ENCODE peak calls at places on chromosomes 4 and X, in nine cellular contexts. A is heart left ventricle; T is keratinocyte; Z is tibial artery; K is neural progenitor cell; J is CD8-positive, alpha-beta T cell; I is SJSA1; R is upper lobe of left lung; D is esophagus squamous epithelium. P is an unnamed sample.

GRCh38 chr4:84420608-84421007 is 78.5 kb downstream of the NKX6-1 start:
- DNase-seq in A (no peak), T (no peak), Z (no peak), K (no peak), J (no peak), I (no peak), R (no peak), D (no peak), P (no peak)

GRCh38 chr4:56728512-56728911 is 47.4 kb upstream of the HOPX start:
- DNase-seq in A (peak), T (no peak), Z (peak), K (no peak), J (no peak), I (peak), R (no peak), D (no peak), P (peak)

GRCh38 chrX:131704136-131704695 is 160.3 kb downstream of the OR13H1 start:
- DNase-seq in A (no peak), T (no peak), Z (no peak), K (no peak), J (no peak), I (peak), R (no peak), D (peak), P (no peak)

GRCh38 chrX:39941332-39941920 is 156.3 kb downstream of the BCOR start:
- DNase-seq in A (no peak), T (no peak), Z (no peak), K (peak), J (no peak), I (peak), R (no peak), D (no peak), P (no peak)

GRCh38 chr4:23857353-23857752 is 32.5 kb downstream of the PPARGC1A start:
- DNase-seq in A (no peak), T (no peak), Z (no peak), K (no peak), J (no peak), I (no peak), R (no peak), D (no peak), P (no peak)

GRCh38 chrX:40099046-40099968 is 1.5 kb upstream of the BCOR start:
- DNase-seq in A (peak), T (no peak), Z (no peak), K (peak), J (peak), I (peak), R (peak), D (no peak), P (no peak)

GRCh38 chr4:151799417-151800030 is 38.7 kb upstream of the GATB start:
- DNase-seq in A (no peak), T (no peak), Z (no peak), K (no peak), J (no peak), I (no peak), R (no peak), D (no peak), P (no peak)

GRCh38 chr4:185421366-185422124 is 4.2 kb downstream of the UFSP2 start:
- DNase-seq in A (no peak), T (no peak), Z (no peak), K (no peak), J (no peak), I (peak), R (no peak), D (no peak), P (no peak)

GRCh38 chr4:126533176-126533575 is 1099.6 kb upstream of the INTU start:
- DNase-seq in A (no peak), T (no peak), Z (no peak), K (peak), J (no peak), I (no peak), R (no peak), D (no peak), P (no peak)

GRCh38 chr4:185086053-185086452 is 57.0 kb upstream of the SLC25A4 start:
- DNase-seq in A (no peak), T (no peak), Z (no peak), K (peak), J (no peak), I (no peak), R (peak), D (no peak), P (no peak)

GRCh38 chr4:6278801-6279197 is 9.1 kb downstream of the WFS1 start:
- DNase-seq in A (peak), T (no peak), Z (peak), K (no peak), J (no peak), I (no peak), R (peak), D (no peak), P (no peak)

GRCh38 chr4:81351653-81352455 is 119.9 kb downstream of the RASGEF1B start:
- DNase-seq in A (peak), T (peak), Z (peak), K (peak), J (peak), I (peak), R (no peak), D (no peak), P (peak)

GRCh38 chr4:165106518-165106917 is 6.1 kb downstream of the TMEM192 start:
- DNase-seq in A (no peak), T (no peak), Z (no peak), K (no peak), J (no peak), I (no peak), R (no peak), D (no peak), P (no peak)

DNA sequence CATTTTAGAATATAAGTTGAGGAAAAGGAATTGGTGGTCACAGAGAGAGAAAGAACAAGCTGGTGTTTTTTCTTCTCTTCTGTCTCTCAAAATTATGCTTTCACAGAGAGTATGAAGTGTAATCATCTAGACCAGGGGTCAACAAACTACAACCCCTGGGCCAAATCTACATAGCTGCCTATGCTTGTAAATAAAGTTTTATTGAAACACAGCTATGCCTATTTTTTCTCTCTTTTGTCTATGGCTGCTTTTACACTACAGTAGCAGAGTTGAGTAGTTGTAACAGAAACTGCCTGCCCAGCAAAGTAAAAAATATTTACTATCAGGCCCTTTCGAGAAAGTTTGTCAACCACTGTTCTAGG is 6.7 kb upstream of the FAM9C start:
- DNase-seq in A (no peak), T (no peak), Z (no peak), K (no peak), J (no peak), I (no peak), R (no peak), D (no peak), P (no peak)
- H3K27ac ChIP-seq in A (no peak), T (no peak), Z (no peak), K (no peak), J (peak), I (no peak), R (peak), D (peak), P (peak)

DNA sequence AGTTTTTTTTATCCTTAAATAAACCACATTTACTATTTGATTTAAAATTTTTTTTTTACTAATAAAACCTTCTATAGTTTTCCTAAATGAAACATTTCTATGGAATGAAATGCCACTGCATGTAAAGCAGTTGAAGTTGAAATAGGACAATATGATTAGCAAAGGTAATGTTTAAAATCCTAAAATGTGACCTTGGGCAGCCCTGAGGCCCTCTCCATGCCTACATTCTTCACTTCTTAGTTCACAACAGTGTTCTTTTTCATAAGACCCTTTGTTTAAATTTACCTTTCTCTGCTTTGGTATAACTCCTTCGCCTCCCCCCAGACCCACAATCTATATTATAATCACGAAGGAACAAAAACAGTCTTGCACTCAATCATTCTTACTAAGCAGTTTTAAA is 124.4 kb upstream of the NAP1L5 start:
- DNase-seq in A (no peak), T (no peak), Z (no peak), K (no peak), J (no peak), I (no peak), R (no peak), D (no peak), P (no peak)
- H3K4me3 ChIP-seq in A (peak), T (no peak), Z (peak), K (peak), J (no peak), I (no peak), R (peak), D (no peak), P (peak)

GRCh38 chr4:186599483-186599882 is 44.1 kb upstream of the MTNR1A start:
- DNase-seq in A (no peak), T (no peak), Z (no peak), K (no peak), J (no peak), I (no peak), R (peak), D (no peak), P (no peak)

GRCh38 chr4:186596346-186596745 is 41.0 kb upstream of the MTNR1A start:
- DNase-seq in A (no peak), T (no peak), Z (no peak), K (no peak), J (no peak), I (no peak), R (no peak), D (no peak), P (no peak)

GRCh38 chr4:186593587-186593973 is 38.2 kb upstream of the MTNR1A start:
- DNase-seq in A (no peak), T (no peak), Z (no peak), K (no peak), J (no peak), I (no peak), R (no peak), D (no peak), P (no peak)

GRCh38 chr4:186598686-186599085 is 43.3 kb upstream of the MTNR1A start:
- DNase-seq in A (no peak), T (no peak), Z (no peak), K (no peak), J (no peak), I (no peak), R (no peak), D (no peak), P (no peak)

DNA sequence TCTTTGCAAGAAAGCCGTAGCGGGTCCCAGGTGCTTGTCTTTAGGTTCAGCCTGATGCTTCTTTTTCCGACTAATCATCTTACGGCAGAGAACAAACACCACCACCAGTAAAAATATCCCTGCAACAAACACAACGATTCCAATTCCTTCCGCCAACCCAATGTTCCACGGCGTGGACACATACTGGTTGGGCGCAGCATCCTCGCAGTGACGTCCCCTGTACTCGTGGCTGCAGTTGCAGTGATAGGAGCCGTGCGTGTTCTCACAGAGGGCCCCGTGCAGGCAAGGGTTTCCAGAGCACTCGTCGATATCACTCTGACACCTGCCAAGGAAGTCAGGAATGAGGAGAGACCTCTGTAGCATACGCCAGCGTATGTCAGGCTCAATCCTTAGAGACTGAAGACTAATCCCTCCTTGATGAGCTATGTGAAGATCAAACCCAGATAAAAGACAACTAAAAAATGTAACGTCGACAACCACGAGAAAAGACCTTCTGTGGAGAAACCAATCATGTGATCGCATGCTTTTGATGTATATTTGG is 41.6 kb upstream of the MTNR1A start:
- DNase-seq in A (no peak), T (no peak), Z (no peak), K (no peak), J (no peak), I (no peak), R (no peak), D (no peak), P (no peak)
- H3K27ac ChIP-seq in A (no peak), T (no peak), Z (no peak), K (no peak), J (no peak), I (no peak), R (no peak), D (no peak), P (no peak)

GRCh38 chr4:15906024-15906443 is 32.5 kb downstream of the FGFBP1 start:
- DNase-seq in A (peak), T (peak), Z (no peak), K (peak), J (no peak), I (no peak), R (peak), D (no peak), P (no peak)
- H3K4me3 ChIP-seq in A (no peak), T (no peak), Z (no peak), K (peak), J (no peak), I (no peak), R (no peak), D (no peak), P (no peak)

GRCh38 chr4:76926841-76927240 is 22.7 kb upstream of the SEPTIN11 start:
- DNase-seq in A (no peak), T (no peak), Z (no peak), K (no peak), J (no peak), I (no peak), R (no peak), D (no peak), P (no peak)

GRCh38 chr4:76931576-76932276 is 17.8 kb upstream of the SEPTIN11 start:
- DNase-seq in A (no peak), T (no peak), Z (no peak), K (no peak), J (no peak), I (no peak), R (no peak), D (no peak), P (no peak)

DNA sequence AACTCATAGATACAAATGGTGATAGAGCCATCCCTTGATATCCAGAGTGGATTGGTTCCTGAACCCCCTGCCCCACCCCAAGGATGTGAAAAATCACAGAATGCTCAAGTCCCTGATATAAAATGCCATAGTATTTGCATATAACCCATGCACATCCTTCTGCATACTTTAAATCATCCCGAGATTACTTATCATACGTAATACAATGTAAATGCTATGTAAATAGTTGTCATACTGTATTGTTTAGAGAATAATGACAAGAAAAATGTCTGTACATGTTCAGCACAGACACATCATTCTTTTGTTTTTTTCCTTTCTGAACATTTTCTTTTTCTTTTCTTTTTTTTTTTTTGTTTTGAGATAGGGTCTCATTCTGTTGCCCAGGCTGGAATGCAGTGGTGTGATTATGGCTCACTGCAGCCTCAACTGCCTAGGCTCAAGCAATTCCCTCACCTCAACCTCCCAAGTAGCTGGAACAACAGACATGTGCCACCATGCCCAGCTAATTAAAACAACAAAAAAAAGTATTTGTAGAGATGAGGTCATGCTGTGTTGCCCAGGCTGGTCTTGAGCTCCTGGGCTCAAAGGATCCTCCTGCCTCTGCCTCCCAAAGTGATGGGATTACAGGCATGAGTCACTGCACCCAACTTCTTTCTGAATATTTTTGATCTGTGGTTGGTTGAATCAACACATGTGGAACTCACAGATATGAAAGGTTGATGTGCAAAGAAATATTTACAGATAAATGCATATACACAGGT is 18.7 kb upstream of the SEPTIN11 start:
- DNase-seq in A (no peak), T (peak), Z (no peak), K (no peak), J (no peak), I (peak), R (no peak), D (no peak), P (no peak)
- H3K27ac ChIP-seq in A (no peak), T (no peak), Z (no peak), K (no peak), J (no peak), I (peak), R (no peak), D (no peak), P (no peak)

GRCh38 chrX:103439161-103439560 is 62.8 kb downstream of the BEX3 start:
- DNase-seq in A (no peak), T (no peak), Z (no peak), K (no peak), J (no peak), I (no peak), R (no peak), D (no peak), P (no peak)
- H3K4me3 ChIP-seq in A (no peak), T (no peak), Z (no peak), K (no peak), J (no peak), I (no peak), R (no peak), D (no peak), P (no peak)

DNA sequence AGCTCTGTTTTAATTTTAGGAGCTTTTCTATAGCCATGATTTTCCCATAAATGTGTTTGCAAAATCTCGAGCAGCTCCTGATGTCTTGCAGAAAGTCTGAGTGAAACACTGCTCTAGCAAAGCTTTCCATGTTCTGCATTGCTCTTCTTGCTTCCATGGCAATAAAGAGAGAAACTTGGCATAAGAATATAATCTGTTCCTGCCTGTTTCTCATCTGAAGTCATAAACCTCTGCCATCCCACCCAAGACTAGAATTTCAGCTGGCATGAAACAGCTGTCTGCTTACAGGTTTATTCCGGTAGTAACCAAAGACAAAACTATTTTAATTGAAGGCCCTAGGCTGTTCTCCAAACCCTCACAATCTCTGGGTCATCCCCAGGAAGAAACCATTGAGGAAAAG is 254.5 kb downstream of the SPRY1 start:
- DNase-seq in A (no peak), T (no peak), Z (no peak), K (no peak), J (no peak), I (no peak), R (no peak), D (no peak), P (no peak)
- H3K27ac ChIP-seq in A (peak), T (no peak), Z (peak), K (no peak), J (no peak), I (no peak), R (no peak), D (peak), P (peak)